ENCODE peak calls at places on chromosomes 16 and 17, in eight cellular contexts. One of them, this sample, is unnamed.

GRCh38 chr17:80096531-80097306 is 4.7 kb upstream of the GAA start:
- DNase-seq in activated CD4-positive, CD25-positive, alpha-beta regulatory T cell treated with anti-CD3 and anti-CD28 coated beads, Interleukin-2, amount 50 U/mL, for 72 hours: no peak
- DNase-seq in neural crest cell: no peak
- DNase-seq in activated T-cell treated with anti-CD3 and anti-CD28 coated beads for 48 hours: no peak
- DNase-seq in dermis blood vessel endothelial cell: no peak
- DNase-seq in stomach: no peak
- DNase-seq in K562: no peak
- DNase-seq in NCI-H510A: no peak
- DNase-seq in this sample: no peak

GRCh38 chr17:40306395-40306794 is 2.6 kb upstream of the RARA start:
- DNase-seq in activated CD4-positive, CD25-positive, alpha-beta regulatory T cell treated with anti-CD3 and anti-CD28 coated beads, Interleukin-2, amount 50 U/mL, for 72 hours: no peak
- DNase-seq in neural crest cell: no peak
- DNase-seq in activated T-cell treated with anti-CD3 and anti-CD28 coated beads for 48 hours: no peak
- DNase-seq in dermis blood vessel endothelial cell: no peak
- DNase-seq in stomach: no peak
- DNase-seq in K562: no peak
- DNase-seq in NCI-H510A: no peak
- DNase-seq in this sample: no peak

GRCh38 chr16:55035037-55035436 is 104.4 kb downstream of the IRX5 start:
- DNase-seq in activated CD4-positive, CD25-positive, alpha-beta regulatory T cell treated with anti-CD3 and anti-CD28 coated beads, Interleukin-2, amount 50 U/mL, for 72 hours: no peak
- DNase-seq in neural crest cell: peak
- DNase-seq in activated T-cell treated with anti-CD3 and anti-CD28 coated beads for 48 hours: peak
- DNase-seq in dermis blood vessel endothelial cell: peak
- DNase-seq in stomach: peak
- DNase-seq in K562: peak
- DNase-seq in NCI-H510A: no peak
- DNase-seq in this sample: no peak

GRCh38 chr17:57677301-57677700 is 67.8 kb downstream of the CCDC182 start:
- DNase-seq in activated CD4-positive, CD25-positive, alpha-beta regulatory T cell treated with anti-CD3 and anti-CD28 coated beads, Interleukin-2, amount 50 U/mL, for 72 hours: no peak
- DNase-seq in neural crest cell: no peak
- DNase-seq in activated T-cell treated with anti-CD3 and anti-CD28 coated beads for 48 hours: no peak
- DNase-seq in dermis blood vessel endothelial cell: no peak
- DNase-seq in stomach: no peak
- DNase-seq in K562: no peak
- DNase-seq in NCI-H510A: no peak
- DNase-seq in this sample: no peak

GRCh38 chr17:71765437-71765836 is 355.4 kb upstream of the SOX9 start:
- DNase-seq in activated CD4-positive, CD25-positive, alpha-beta regulatory T cell treated with anti-CD3 and anti-CD28 coated beads, Interleukin-2, amount 50 U/mL, for 72 hours: no peak
- DNase-seq in neural crest cell: no peak
- DNase-seq in activated T-cell treated with anti-CD3 and anti-CD28 coated beads for 48 hours: no peak
- DNase-seq in dermis blood vessel endothelial cell: no peak
- DNase-seq in stomach: no peak
- DNase-seq in K562: no peak
- DNase-seq in NCI-H510A: no peak
- DNase-seq in this sample: no peak

GRCh38 chr16:81463296-81463890 is 18.8 kb downstream of the CMIP start:
- DNase-seq in activated CD4-positive, CD25-positive, alpha-beta regulatory T cell treated with anti-CD3 and anti-CD28 coated beads, Interleukin-2, amount 50 U/mL, for 72 hours: no peak
- DNase-seq in neural crest cell: no peak
- DNase-seq in activated T-cell treated with anti-CD3 and anti-CD28 coated beads for 48 hours: no peak
- DNase-seq in dermis blood vessel endothelial cell: no peak
- DNase-seq in stomach: no peak
- DNase-seq in K562: no peak
- DNase-seq in NCI-H510A: no peak
- DNase-seq in this sample: no peak

GRCh38 chr17:72984145-72984924 is 108.2 kb downstream of the SLC39A11 start:
- DNase-seq in activated CD4-positive, CD25-positive, alpha-beta regulatory T cell treated with anti-CD3 and anti-CD28 coated beads, Interleukin-2, amount 50 U/mL, for 72 hours: no peak
- DNase-seq in neural crest cell: no peak
- DNase-seq in activated T-cell treated with anti-CD3 and anti-CD28 coated beads for 48 hours: no peak
- DNase-seq in dermis blood vessel endothelial cell: peak
- DNase-seq in stomach: no peak
- DNase-seq in K562: no peak
- DNase-seq in NCI-H510A: no peak
- DNase-seq in this sample: no peak

GRCh38 chr17:40433551-40434384 is 9.5 kb upstream of the IGFBP4 start:
- DNase-seq in activated CD4-positive, CD25-positive, alpha-beta regulatory T cell treated with anti-CD3 and anti-CD28 coated beads, Interleukin-2, amount 50 U/mL, for 72 hours: no peak
- DNase-seq in neural crest cell: no peak
- DNase-seq in activated T-cell treated with anti-CD3 and anti-CD28 coated beads for 48 hours: no peak
- DNase-seq in dermis blood vessel endothelial cell: peak
- DNase-seq in stomach: no peak
- DNase-seq in K562: peak
- DNase-seq in NCI-H510A: no peak
- DNase-seq in this sample: no peak

GRCh38 chr17:47776330-47777197 is 43.5 kb downstream of the TBX21 start:
- DNase-seq in activated CD4-positive, CD25-positive, alpha-beta regulatory T cell treated with anti-CD3 and anti-CD28 coated beads, Interleukin-2, amount 50 U/mL, for 72 hours: peak
- DNase-seq in neural crest cell: peak
- DNase-seq in activated T-cell treated with anti-CD3 and anti-CD28 coated beads for 48 hours: no peak
- DNase-seq in dermis blood vessel endothelial cell: peak
- DNase-seq in stomach: no peak
- DNase-seq in K562: peak
- DNase-seq in NCI-H510A: no peak
- DNase-seq in this sample: no peak

GRCh38 chr16:78745491-78746019 is 646.1 kb downstream of the WWOX start:
- DNase-seq in activated CD4-positive, CD25-positive, alpha-beta regulatory T cell treated with anti-CD3 and anti-CD28 coated beads, Interleukin-2, amount 50 U/mL, for 72 hours: no peak
- DNase-seq in neural crest cell: no peak
- DNase-seq in activated T-cell treated with anti-CD3 and anti-CD28 coated beads for 48 hours: no peak
- DNase-seq in dermis blood vessel endothelial cell: no peak
- DNase-seq in stomach: no peak
- DNase-seq in K562: no peak
- DNase-seq in NCI-H510A: no peak
- DNase-seq in this sample: no peak

GRCh38 chr17:40803617-40804082 is 3.9 kb upstream of the KRT28 start:
- DNase-seq in activated CD4-positive, CD25-positive, alpha-beta regulatory T cell treated with anti-CD3 and anti-CD28 coated beads, Interleukin-2, amount 50 U/mL, for 72 hours: peak
- DNase-seq in neural crest cell: peak
- DNase-seq in activated T-cell treated with anti-CD3 and anti-CD28 coated beads for 48 hours: peak
- DNase-seq in dermis blood vessel endothelial cell: peak
- DNase-seq in stomach: peak
- DNase-seq in K562: peak
- DNase-seq in NCI-H510A: peak
- DNase-seq in this sample: peak

GRCh38 chr16:50273888-50274770 is 7.8 kb downstream of the ADCY7 start:
- DNase-seq in activated CD4-positive, CD25-positive, alpha-beta regulatory T cell treated with anti-CD3 and anti-CD28 coated beads, Interleukin-2, amount 50 U/mL, for 72 hours: peak
- DNase-seq in neural crest cell: no peak
- DNase-seq in activated T-cell treated with anti-CD3 and anti-CD28 coated beads for 48 hours: no peak
- DNase-seq in dermis blood vessel endothelial cell: no peak
- DNase-seq in stomach: no peak
- DNase-seq in K562: peak
- DNase-seq in NCI-H510A: no peak
- DNase-seq in this sample: no peak

GRCh38 chr17:36978810-36979584 is 30.2 kb downstream of the AATF start:
- DNase-seq in activated CD4-positive, CD25-positive, alpha-beta regulatory T cell treated with anti-CD3 and anti-CD28 coated beads, Interleukin-2, amount 50 U/mL, for 72 hours: no peak
- DNase-seq in neural crest cell: no peak
- DNase-seq in activated T-cell treated with anti-CD3 and anti-CD28 coated beads for 48 hours: no peak
- DNase-seq in dermis blood vessel endothelial cell: peak
- DNase-seq in stomach: no peak
- DNase-seq in K562: no peak
- DNase-seq in NCI-H510A: no peak
- DNase-seq in this sample: no peak

GRCh38 chr17:77237232-77238008 is 96.7 kb downstream of the SEC14L1 start:
- DNase-seq in activated CD4-positive, CD25-positive, alpha-beta regulatory T cell treated with anti-CD3 and anti-CD28 coated beads, Interleukin-2, amount 50 U/mL, for 72 hours: no peak
- DNase-seq in neural crest cell: no peak
- DNase-seq in activated T-cell treated with anti-CD3 and anti-CD28 coated beads for 48 hours: no peak
- DNase-seq in dermis blood vessel endothelial cell: no peak
- DNase-seq in stomach: no peak
- DNase-seq in K562: no peak
- DNase-seq in NCI-H510A: no peak
- DNase-seq in this sample: no peak

GRCh38 chr17:57335195-57335792 is 79.0 kb downstream of the MSI2 start:
- DNase-seq in activated CD4-positive, CD25-positive, alpha-beta regulatory T cell treated with anti-CD3 and anti-CD28 coated beads, Interleukin-2, amount 50 U/mL, for 72 hours: no peak
- DNase-seq in neural crest cell: no peak
- DNase-seq in activated T-cell treated with anti-CD3 and anti-CD28 coated beads for 48 hours: no peak
- DNase-seq in dermis blood vessel endothelial cell: no peak
- DNase-seq in stomach: no peak
- DNase-seq in K562: no peak
- DNase-seq in NCI-H510A: no peak
- DNase-seq in this sample: no peak

GRCh38 chr16:85462405-85463227 is 150.5 kb upstream of the GSE1 start:
- DNase-seq in activated CD4-positive, CD25-positive, alpha-beta regulatory T cell treated with anti-CD3 and anti-CD28 coated beads, Interleukin-2, amount 50 U/mL, for 72 hours: no peak
- DNase-seq in neural crest cell: no peak
- DNase-seq in activated T-cell treated with anti-CD3 and anti-CD28 coated beads for 48 hours: no peak
- DNase-seq in dermis blood vessel endothelial cell: no peak
- DNase-seq in stomach: peak
- DNase-seq in K562: peak
- DNase-seq in NCI-H510A: peak
- DNase-seq in this sample: no peak

GRCh38 chr16:83344014-83344413 is 463.8 kb upstream of the HSBP1 start:
- DNase-seq in activated CD4-positive, CD25-positive, alpha-beta regulatory T cell treated with anti-CD3 and anti-CD28 coated beads, Interleukin-2, amount 50 U/mL, for 72 hours: no peak
- DNase-seq in neural crest cell: no peak
- DNase-seq in activated T-cell treated with anti-CD3 and anti-CD28 coated beads for 48 hours: no peak
- DNase-seq in dermis blood vessel endothelial cell: peak
- DNase-seq in stomach: no peak
- DNase-seq in K562: no peak
- DNase-seq in NCI-H510A: no peak
- DNase-seq in this sample: no peak

GRCh38 chr17:82751171-82751570 is 694 bp upstream of the TBCD start:
- DNase-seq in activated CD4-positive, CD25-positive, alpha-beta regulatory T cell treated with anti-CD3 and anti-CD28 coated beads, Interleukin-2, amount 50 U/mL, for 72 hours: no peak
- DNase-seq in neural crest cell: no peak
- DNase-seq in activated T-cell treated with anti-CD3 and anti-CD28 coated beads for 48 hours: no peak
- DNase-seq in dermis blood vessel endothelial cell: no peak
- DNase-seq in stomach: no peak
- DNase-seq in K562: no peak
- DNase-seq in NCI-H510A: no peak
- DNase-seq in this sample: no peak

GRCh38 chr16:83675136-83675535 is 132.6 kb upstream of the HSBP1 start:
- DNase-seq in activated CD4-positive, CD25-positive, alpha-beta regulatory T cell treated with anti-CD3 and anti-CD28 coated beads, Interleukin-2, amount 50 U/mL, for 72 hours: no peak
- DNase-seq in neural crest cell: no peak
- DNase-seq in activated T-cell treated with anti-CD3 and anti-CD28 coated beads for 48 hours: no peak
- DNase-seq in dermis blood vessel endothelial cell: peak
- DNase-seq in stomach: no peak
- DNase-seq in K562: no peak
- DNase-seq in NCI-H510A: no peak
- DNase-seq in this sample: no peak

GRCh38 chr17:55273579-55274370 is 9.0 kb downstream of the HLF start:
- DNase-seq in activated CD4-positive, CD25-positive, alpha-beta regulatory T cell treated with anti-CD3 and anti-CD28 coated beads, Interleukin-2, amount 50 U/mL, for 72 hours: no peak
- DNase-seq in neural crest cell: no peak
- DNase-seq in activated T-cell treated with anti-CD3 and anti-CD28 coated beads for 48 hours: no peak
- DNase-seq in dermis blood vessel endothelial cell: no peak
- DNase-seq in stomach: peak
- DNase-seq in K562: no peak
- DNase-seq in NCI-H510A: no peak
- DNase-seq in this sample: no peak

GRCh38 chr17:19979917-19980770 is 2.5 kb upstream of the AKAP10 start:
- DNase-seq in activated CD4-positive, CD25-positive, alpha-beta regulatory T cell treated with anti-CD3 and anti-CD28 coated beads, Interleukin-2, amount 50 U/mL, for 72 hours: no peak
- DNase-seq in neural crest cell: no peak
- DNase-seq in activated T-cell treated with anti-CD3 and anti-CD28 coated beads for 48 hours: no peak
- DNase-seq in dermis blood vessel endothelial cell: peak
- DNase-seq in stomach: no peak
- DNase-seq in K562: no peak
- DNase-seq in NCI-H510A: no peak
- DNase-seq in this sample: no peak

This sample was measured in tibial nerve.